ENCODE peak calls at places on chromosomes 16 and 17, in five cellular contexts. R is GM12878, K is ascending aorta, B is pancreas, S is thoracic aorta. I is an unnamed sample.
A peak's percentile ranks its signal among the peaks of the same experiment; 100 is the strongest.

GRCh38 chr16:87764600-87765472 is 950 bp downstream of the KLHDC4 start:
- DNase-seq in S (no peak), B (no peak), K (no peak), R (no peak), I (no peak)

GRCh38 chr17:17590883-17591407 is 563 bp downstream of the PEMT start:
- DNase-seq in K (no peak), S (no peak), R (no peak), B (no peak), I (peak; percentile 29)

GRCh38 chr16:11405331-11406176 is 60.3 kb downstream of the RMI2 start:
- DNase-seq in S (no peak), B (no peak), R (no peak), K (no peak), I (no peak)

GRCh38 chr16:20883554-20884239 is 16.5 kb downstream of the DCUN1D3 start:
- DNase-seq in B (no peak), K (no peak), S (no peak), R (no peak), I (no peak)

GRCh38 chr17:69236464-69236863 is 7.8 kb upstream of the ABCA10 start:
- DNase-seq in R (no peak), S (no peak), B (no peak), K (no peak), I (no peak)

GRCh38 chr16:70349783-70350182 is 3.1 kb downstream of the DDX19A start:
- DNase-seq in S (no peak), K (no peak), R (no peak), B (no peak), I (no peak)

GRCh38 chr17:33572615-33573014 is 279.5 kb upstream of the ASIC2 start:
- DNase-seq in S (no peak), K (no peak), B (no peak), R (no peak), I (no peak)

GRCh38 chr16:87002717-87003413 is 314.3 kb downstream of the C16orf95 start:
- DNase-seq in B (no peak), R (no peak), K (peak; percentile 57), S (no peak), I (peak; percentile 18)

GRCh38 chr16:29023279-29024278 is 38.7 kb downstream of the LAT start:
- DNase-seq in B (no peak), S (no peak), K (no peak), R (no peak), I (no peak)

GRCh38 chr17:47720754-47721533 is 12.1 kb upstream of the TBX21 start:
- DNase-seq in K (no peak), B (no peak), R (no peak), S (no peak), I (peak; percentile 52)

GRCh38 chr16:66226762-66227161 is 139.7 kb upstream of the CDH5 start:
- DNase-seq in S (no peak), K (no peak), R (no peak), B (no peak), I (peak; percentile 30)

GRCh38 chr17:28727727-28728363 is 743 bp upstream of the NEK8 start:
- DNase-seq in K (peak; percentile 78), B (peak; percentile 63), R (peak; percentile 91), S (no peak), I (peak; percentile 66)

GRCh38 chr16:57045694-57046381 is 46.5 kb upstream of the CPNE2 start:
- DNase-seq in B (no peak), K (peak; percentile 87), R (peak; percentile 55), S (peak; percentile 55), I (peak; percentile 67)

GRCh38 chr16:30670072-30670824 is 12.0 kb downstream of the FBRS start:
- DNase-seq in K (no peak), S (no peak), B (peak; percentile 22), R (no peak), I (no peak)

GRCh38 chr17:29140051-29140582 is 40.1 kb downstream of the MYO18A start:
- DNase-seq in R (no peak), S (peak; percentile 57), B (peak; percentile 87), K (peak; percentile 94), I (peak; percentile 94)

GRCh38 chr16:49527621-49528020 is 154.0 kb downstream of the C16orf78 start:
- DNase-seq in R (no peak), B (no peak), K (no peak), S (no peak), I (no peak)

GRCh38 chr16:58152246-58152868 is 23.2 kb upstream of the CFAP20 start:
- DNase-seq in B (no peak), R (no peak), K (no peak), S (no peak), I (no peak)

GRCh38 chr17:74243013-74243755 is 29.8 kb downstream of the TTYH2 start:
- DNase-seq in R (no peak), S (no peak), B (no peak), K (no peak), I (peak; percentile 89)

GRCh38 chr16:17334096-17334495 is 136.7 kb downstream of the XYLT1 start:
- DNase-seq in S (peak; percentile 32), B (no peak), K (peak; percentile 88), R (no peak), I (no peak)

GRCh38 chr16:50741225-50741807 is 570 bp upstream of the CYLD start:
- DNase-seq in R (no peak), S (no peak), K (peak; percentile 68), B (peak; percentile 53), I (no peak)

GRCh38 chr16:86887416-86887815 is 309.1 kb downstream of the FOXL1 start:
- DNase-seq in R (no peak), K (no peak), S (no peak), B (no peak), I (no peak)

GRCh38 chr17:68734911-68735310 is 133.7 kb upstream of the FAM20A start:
- DNase-seq in S (no peak), K (no peak), B (no peak), R (no peak), I (no peak)

GRCh38 chr17:61405686-61406542 is 6.3 kb downstream of the TBX2 start:
- DNase-seq in K (no peak), R (no peak), S (no peak), B (peak; percentile 21), I (peak; percentile 18)

GRCh38 chr17:77303620-77304019 is 162.9 kb downstream of the SEC14L1 start:
- DNase-seq in S (no peak), K (no peak), R (no peak), B (no peak), I (no peak)

GRCh38 chr17:2138768-2139167 is 83.9 kb downstream of the HIC1 start:
- DNase-seq in K (no peak), R (peak; percentile 42), B (no peak), S (no peak), I (no peak)

GRCh38 chr16:20851601-20852000 is 45.3 kb downstream of the REXO5 start:
- DNase-seq in S (peak; percentile 59), K (peak; percentile 95), B (peak; percentile 44), R (no peak), I (peak; percentile 78)

GRCh38 chr17:12070561-12070960 is 49.9 kb downstream of the MAP2K4 start:
- DNase-seq in B (no peak), R (no peak), S (no peak), K (no peak), I (no peak)

GRCh38 chr16:81003064-81003463 is 3.6 kb downstream of the CMC2 start:
- DNase-seq in K (no peak), R (no peak), B (no peak), S (no peak), I (no peak)

GRCh38 chr16:67212766-67213165 is 13.8 kb downstream of the ELMO3 start:
- DNase-seq in R (no peak), K (no peak), B (no peak), S (no peak), I (no peak)

GRCh38 chr17:49101054-49101534 is 31.5 kb upstream of the B4GALNT2 start:
- DNase-seq in S (no peak), R (no peak), B (peak; percentile 67), K (no peak), I (no peak)

GRCh38 chr17:30344283-30345088 is 10.6 kb upstream of the TMIGD1 start:
- DNase-seq in K (no peak), B (peak; percentile 67), R (no peak), S (no peak), I (peak; percentile 57)

GRCh38 chr16:66459878-66460277 is 32.8 kb downstream of the BEAN1 start:
- DNase-seq in K (no peak), B (no peak), R (no peak), S (no peak), I (no peak)

GRCh38 chr17:75778861-75779249 is 5.8 kb upstream of the UNK start:
- DNase-seq in S (no peak), R (no peak), K (peak; percentile 65), B (no peak), I (no peak)

GRCh38 chr16:70696952-70697600 is 11.2 kb upstream of the MTSS2 start:
- DNase-seq in B (no peak), R (no peak), S (no peak), K (no peak), I (no peak)

DNA sequence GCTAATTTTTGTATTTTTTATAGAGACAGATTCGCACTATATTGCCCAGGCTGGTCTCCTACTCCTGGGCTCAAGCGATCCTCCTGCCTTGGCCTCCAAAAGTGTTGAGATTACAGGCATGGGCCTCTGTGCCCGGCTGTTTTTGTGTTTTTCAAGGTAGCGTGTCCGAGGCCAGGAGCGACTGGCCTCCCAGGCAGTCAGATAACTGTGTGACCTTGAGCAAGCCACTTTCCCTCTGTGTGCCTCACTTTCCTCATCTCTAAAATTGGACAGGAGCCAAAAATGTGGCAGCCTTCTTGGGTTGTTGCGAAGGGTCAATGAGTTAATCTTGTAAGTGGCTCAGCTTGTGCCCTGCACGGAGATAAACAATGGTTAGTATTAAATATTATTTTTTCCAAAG is 2.4 kb downstream of the ABCC1 start:
- DNase-seq in K (no peak), S (no peak), R (no peak), B (no peak), I (no peak)
- H3K4me1 ChIP-seq in K (peaks cover 34% of the 10 kb centered on the region), S (peaks cover 39% of the 10 kb centered on the region), R (peaks cover 16% of the 10 kb centered on the region), B (peaks cover 13% of the 10 kb centered on the region), I (peaks cover 25% of the 10 kb centered on the region)

GRCh38 chr16:2038359-2039285 is 9.0 kb downstream of the NTHL1 start:
- DNase-seq in K (no peak), R (no peak), S (no peak), B (peak; percentile 40), I (peak; percentile 75)
- H3K4me3 ChIP-seq in K (no peak overlapping the region), R (no peak overlapping the region), S (no peak overlapping the region), B (no peak overlapping the region), I (peak overlapping the region; percentile 17)

GRCh38 chr17:79836952-79837887 is 2.0 kb downstream of the CBX4 start:
- DNase-seq in B (peak; percentile 95), S (no peak), R (no peak), K (no peak), I (peak; percentile 90)
- H3K4me1 ChIP-seq in B (peaks cover 48% of the 10 kb centered on the region), S (peaks cover 39% of the 10 kb centered on the region), R (peaks cover 14% of the 10 kb centered on the region), K (peaks cover 43% of the 10 kb centered on the region), I (peaks cover 66% of the 10 kb centered on the region)

GRCh38 chr16:85464342-85465305 is 148.5 kb upstream of the GSE1 start:
- DNase-seq in R (no peak), B (no peak), K (no peak), S (no peak), I (no peak)

GRCh38 chr16:85461814-85462404 is 151.2 kb upstream of the GSE1 start:
- DNase-seq in K (no peak), S (no peak), R (no peak), B (no peak), I (no peak)

GRCh38 chr16:85462405-85463227 is 150.5 kb upstream of the GSE1 start:
- DNase-seq in B (no peak), K (no peak), S (no peak), R (no peak), I (peak; percentile 55)

GRCh38 chr16:85463672-85464071 is 149.4 kb upstream of the GSE1 start:
- DNase-seq in S (no peak), R (no peak), K (no peak), B (no peak), I (no peak)

GRCh38 chr16:85463228-85463611 is 149.9 kb upstream of the GSE1 start:
- DNase-seq in B (no peak), S (no peak), K (no peak), R (no peak), I (no peak)
- H3K4me3 ChIP-seq in B (no peak overlapping the region), S (peak overlapping the region; percentile 58), K (peak overlapping the region; percentile 51), R (no peak overlapping the region), I (no peak overlapping the region)

I was measured in heart left ventricle.